ENCODE peak calls at places on chromosome 19, in ten cellular contexts. N is activated T-helper 2 cell treated with anti-CD3 and anti-CD28 coated beads, Interferon-gamma antibody, Interleukin-2, Interleukin-4, amounts not matched to agents 10 μg/mL and 5 μg/mL and 100 μg/mL, durations not matched to agents 14 hours and 24 hours and 36 hours; Q is spleen; X is Right ventricle myocardium superior; U is AML-193; P is NCI-H69; I is NCI-H226; Z is stimulated activated CD8-positive, alpha-beta memory T cell treated with anti-CD3 and anti-CD28 coated beads, Interleukin-4, amount 100 ng/mL, for 1 hour; M is natural killer cell treated with Interleukin-12 subunit alpha and Interleukin-12 subunit beta and Interleukin-15 and Interleukin-18, amount 100 ng/mL, for 72 hours; C is aorta. R is an unnamed sample.
A peak's percentile ranks its signal among the peaks of the same experiment; 100 is the strongest.

GRCh38 chr19:17448190-17448967 is at the start of gene TMEM221:
- DNase-seq in C (peak; percentile 69), Z (peak; percentile 21), P (peak; percentile 40), Q (peak; percentile 77), X (peak; percentile 68), U (no peak), I (peak; percentile 34), N (peak; percentile 30), M (no peak), R (peak; percentile 15)

GRCh38 chr19:42042455-42043170 is 27.4 kb downstream of the GRIK5 start:
- DNase-seq in I (no peak), M (no peak), Z (no peak), C (no peak), X (no peak), Q (no peak), N (no peak), U (no peak), P (peak; percentile 41), R (no peak)

GRCh38 chr19:49150106-49150943 is 4.9 kb downstream of the HRC start:
- DNase-seq in I (peak; percentile 63), M (peak; percentile 73), P (peak; percentile 97), U (peak; percentile 90), X (peak; percentile 88), Q (peak; percentile 88), Z (no peak), N (peak; percentile 49), C (peak; percentile 89), R (peak; percentile 81)

GRCh38 chr19:18768997-18769891 is 21.9 kb downstream of the COMP start:
- DNase-seq in X (no peak), Q (no peak), N (no peak), Z (no peak), U (no peak), I (no peak), M (no peak), P (peak; percentile 76), C (no peak), R (peak; percentile 40)

GRCh38 chr19:16033721-16034120 is 42.6 kb upstream of the TPM4 start:
- DNase-seq in N (no peak), U (no peak), Z (no peak), M (no peak), C (no peak), Q (no peak), P (no peak), X (no peak), I (no peak), R (no peak)

GRCh38 chr19:45852941-45853340 is 10.0 kb downstream of the SYMPK start:
- DNase-seq in Q (peak; percentile 56), X (no peak), U (no peak), N (no peak), M (no peak), C (no peak), Z (no peak), I (no peak), P (no peak), R (no peak)

GRCh38 chr19:52735734-52736133 is 890 bp upstream of the ZNF611 start:
- DNase-seq in M (no peak), N (no peak), P (peak; percentile 24), C (peak; percentile 75), X (peak; percentile 85), U (no peak), I (no peak), Z (no peak), Q (peak; percentile 80), R (peak; percentile 70)

GRCh38 chr19:43527860-43528622 is 1.0 kb upstream of the ETHE1 start:
- DNase-seq in U (no peak), P (no peak), Z (no peak), M (no peak), Q (no peak), C (no peak), X (peak; percentile 53), I (no peak), N (no peak), R (peak; percentile 53)

GRCh38 chr19:4378886-4379285 is 21.5 kb downstream of the SH3GL1 start:
- DNase-seq in Q (no peak), M (no peak), Z (no peak), U (no peak), X (no peak), I (no peak), C (no peak), P (no peak), N (no peak), R (no peak)